ENCODE peak calls at places on chromosomes 5 and 9, in eight cellular contexts. L is HFF-Myc, A is IMR-90, H is A549, F is GM06990, S is testis, V is AG09309, D is MM.1S. J is an unnamed sample.
A peak's percentile ranks its signal among the peaks of the same experiment; 100 is the strongest.

GRCh38 chr9:8660383-8660782 is 860.8 kb upstream of the DMAC1 start:
- DNase-seq in F (no peak), V (no peak), H (no peak), A (no peak), L (no peak), D (no peak), S (peak; percentile 42), J (no peak)

GRCh38 chr9:17138503-17138902 is 3.7 kb downstream of the CNTLN start:
- DNase-seq in F (no peak), V (no peak), H (no peak), D (no peak), L (no peak), S (no peak), A (no peak), J (no peak)

GRCh38 chr9:123373941-123374340 is 17.9 kb downstream of the CRB2 start:
- DNase-seq in A (no peak), V (no peak), H (no peak), S (no peak), D (no peak), F (no peak), L (no peak), J (peak; percentile 45)

GRCh38 chr5:157971466-157972324 is 112.8 kb upstream of the CLINT1 start:
- DNase-seq in H (no peak), S (peak; percentile 35), A (no peak), L (peak; percentile 53), F (no peak), V (no peak), D (no peak), J (no peak)

GRCh38 chr5:94423411-94423810 is 195.0 kb downstream of the KIAA0825 start:
- DNase-seq in S (no peak), D (no peak), L (no peak), F (no peak), H (no peak), A (no peak), V (no peak), J (no peak)

GRCh38 chr5:104146652-104147051 is 584.1 kb upstream of the NUDT12 start:
- DNase-seq in D (no peak), V (no peak), S (no peak), H (no peak), L (no peak), A (no peak), F (no peak), J (no peak)

GRCh38 chr9:89427621-89428221 is 70.2 kb downstream of the SEMA4D start:
- DNase-seq in H (no peak), D (no peak), F (no peak), V (no peak), A (peak; percentile 49), S (no peak), L (no peak), J (no peak)

GRCh38 chr5:115774684-115775083 is 41.8 kb downstream of the CDO1 start:
- DNase-seq in S (no peak), L (no peak), D (no peak), H (no peak), V (no peak), A (no peak), F (no peak), J (no peak)

GRCh38 chr5:7877851-7878250 is 8.9 kb downstream of the MTRR start:
- DNase-seq in F (no peak), L (no peak), D (no peak), S (no peak), A (peak; percentile 43), H (no peak), V (no peak), J (no peak)

GRCh38 chr9:83013867-83014605 is 48.9 kb downstream of the RASEF start:
- DNase-seq in L (peak; percentile 33), F (no peak), D (no peak), S (no peak), V (no peak), H (no peak), A (peak; percentile 90), J (no peak)

GRCh38 chr5:179371681-179372675 is 26.7 kb upstream of the ADAMTS2 start:
- DNase-seq in L (no peak), V (no peak), D (no peak), S (no peak), A (no peak), F (no peak), H (no peak), J (no peak)

GRCh38 chr5:34042302-34042701 is 711 bp downstream of the C1QTNF3 start:
- DNase-seq in H (no peak), D (no peak), F (no peak), S (no peak), L (no peak), V (no peak), A (no peak), J (no peak)

GRCh38 chr5:109743770-109744212 is 54.1 kb downstream of the MAN2A1 start:
- DNase-seq in F (no peak), A (peak; percentile 95), V (peak; percentile 87), H (peak; percentile 38), S (no peak), L (peak; percentile 39), D (no peak), J (no peak)

GRCh38 chr9:96667363-96667728 is 12.2 kb upstream of the PRXL2C start:
- DNase-seq in H (no peak), F (no peak), V (no peak), S (no peak), A (no peak), D (no peak), L (no peak), J (no peak)

GRCh38 chr5:159844267-159844666 is 72.0 kb upstream of the ADRA1B start:
- DNase-seq in S (no peak), F (no peak), D (no peak), H (no peak), A (no peak), V (no peak), L (no peak), J (no peak)

GRCh38 chr5:143585970-143586369 is 182.5 kb upstream of the NR3C1 start:
- DNase-seq in A (no peak), V (no peak), S (no peak), H (no peak), L (no peak), D (no peak), F (no peak), J (no peak)

GRCh38 chr9:134533850-134534585 is 107.6 kb upstream of the COL5A1 start:
- DNase-seq in F (no peak), S (no peak), L (no peak), V (no peak), D (no peak), H (no peak), A (peak; percentile 25), J (no peak)

GRCh38 chr5:130710596-130710995 is 454.5 kb downstream of the HINT1 start:
- DNase-seq in D (no peak), L (no peak), F (no peak), S (no peak), V (no peak), H (peak; percentile 22), A (no peak), J (no peak)

GRCh38 chr9:20189871-20190270 is 401.0 kb upstream of the SLC24A2 start:
- DNase-seq in A (no peak), F (no peak), V (no peak), H (no peak), D (no peak), L (no peak), S (no peak), J (no peak)

GRCh38 chr9:18605763-18606162 is 131.8 kb downstream of the ADAMTSL1 start:
- DNase-seq in V (no peak), F (no peak), L (no peak), A (peak; percentile 19), D (no peak), S (peak; percentile 48), H (no peak), J (no peak)

DNA sequence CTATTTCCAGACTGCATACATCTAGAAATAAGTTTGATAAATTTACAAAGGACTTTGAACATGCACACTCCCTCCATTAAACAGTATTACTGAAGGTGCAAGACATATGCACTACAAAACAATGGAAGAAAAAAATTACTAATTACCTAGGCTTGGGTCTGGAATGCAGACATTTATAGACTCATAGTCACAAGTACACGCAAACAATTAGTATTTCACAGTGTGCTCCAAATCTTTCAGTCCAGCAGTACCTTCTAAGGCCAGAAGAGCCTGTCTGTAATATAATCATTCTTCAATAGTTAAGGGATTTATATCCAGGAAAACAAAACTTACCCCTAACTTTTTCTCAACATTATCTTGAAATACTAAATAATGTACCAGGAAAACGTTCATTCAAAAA is 11.2 kb downstream of the RICTOR start:
- DNase-seq in S (no peak), A (no peak), D (no peak), V (no peak), F (no peak), H (no peak), L (no peak), J (no peak)
- TF ChIP-seq CTCF in S (no peak), A (no peak), D (no peak), V (no peak), F (no peak), H (no peak), L (no peak), J (no peak)

DNA sequence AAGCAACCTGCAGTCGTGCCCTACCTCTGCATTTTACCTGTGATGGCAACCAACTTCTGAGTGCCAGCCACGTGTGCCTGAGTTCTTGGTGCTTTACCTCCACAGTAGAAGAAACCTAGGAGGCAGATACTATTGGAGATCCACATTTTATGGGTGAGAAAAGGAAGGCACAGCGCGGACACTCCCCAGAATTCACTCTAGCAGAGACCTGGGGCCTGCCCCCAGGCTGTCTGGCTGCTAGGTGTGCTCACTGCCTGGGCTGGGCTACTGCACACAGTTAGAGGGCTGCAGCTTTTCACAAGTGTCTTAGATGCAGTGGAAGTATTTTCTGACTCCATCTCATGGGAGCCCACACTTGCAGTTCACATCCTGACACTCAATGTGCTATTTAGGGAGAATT is 598.8 kb upstream of the ADAMTS16 start:
- DNase-seq in H (no peak), L (no peak), S (no peak), D (no peak), V (no peak), A (no peak), F (no peak), J (no peak)
- TF ChIP-seq CTCF in H (no peak), L (no peak), S (no peak), D (no peak), V (no peak), A (no peak), F (no peak), J (no peak)

GRCh38 chr5:61678966-61679365 is 346.9 kb downstream of the ZSWIM6 start:
- DNase-seq in V (no peak), S (no peak), D (no peak), A (no peak), L (no peak), H (peak; percentile 22), F (no peak), J (no peak)
- TF ChIP-seq CTCF in V (no peak), S (no peak), D (no peak), A (no peak), L (no peak), H (no peak), F (no peak), J (no peak)

DNA sequence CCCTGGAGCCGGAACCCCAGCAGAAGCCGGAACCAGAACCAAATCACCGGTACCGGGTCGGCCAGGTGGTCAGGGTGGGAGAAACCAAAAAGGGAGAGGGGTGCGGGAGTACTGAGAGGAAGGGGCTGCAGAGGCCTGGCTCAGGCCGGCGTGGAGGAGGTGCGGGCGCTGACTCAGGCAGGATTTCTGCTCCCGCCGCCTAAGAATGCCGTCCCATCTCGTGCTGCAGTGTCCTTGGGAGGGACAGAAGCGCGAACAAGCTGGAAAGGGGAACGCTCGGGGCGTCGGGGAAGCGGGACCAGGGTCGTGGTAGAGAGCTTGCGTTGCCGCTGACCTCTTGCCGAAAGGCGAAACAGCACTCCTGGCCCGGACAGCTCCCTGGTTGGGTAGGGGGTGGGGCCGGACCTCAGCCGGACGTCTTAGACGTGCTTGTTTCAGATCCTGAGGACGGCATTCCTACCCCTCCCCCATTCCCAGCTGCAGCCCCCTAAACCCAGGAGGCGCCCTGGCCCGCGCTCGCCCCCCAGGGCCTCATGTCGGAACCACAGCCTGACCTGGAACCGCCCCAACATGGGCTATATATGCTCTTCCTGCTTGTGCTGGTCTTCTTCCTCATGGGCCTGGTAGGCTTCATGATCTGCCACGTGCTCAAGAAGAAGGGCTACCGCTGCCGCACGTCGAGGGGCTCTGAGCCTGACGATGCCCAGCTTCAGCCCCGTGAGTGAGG is 1.1 kb downstream of the RELL2 start:
- DNase-seq in F (peak; percentile 81), L (no peak), A (peak; percentile 37), H (no peak), D (peak; percentile 48), V (no peak), S (peak; percentile 62), J (peak; percentile 70)
- TF ChIP-seq CTCF in F (peak; percentile 69), L (peak; percentile 9), A (peak; percentile 34), H (no peak), D (peak; percentile 34), V (peak; percentile 41), S (no peak), J (peak; percentile 36)

J was measured in GM20000.